ENCODE peak calls at places on chromosomes 13 and 19, in four cellular contexts. A, L, V and Z are unnamed samples.

GRCh38 chr19:6480843-6481415 is 658 bp downstream of the DENND1C start:
- DNase-seq in A (no peak), L (no peak), V (peak; percentile 2), Z (no peak)

GRCh38 chr13:109959903-109960302 is 173.5 kb upstream of the IRS2 start:
- DNase-seq in A (no peak), L (no peak), V (no peak), Z (no peak)

GRCh38 chr19:19053508-19054314 is 10.1 kb upstream of the SLC25A42 start:
- DNase-seq in A (no peak), L (peak; percentile 84), V (peak; percentile 72), Z (peak; percentile 50)

GRCh38 chr13:64925727-64926126 is 2304.4 kb downstream of the PCDH9 start:
- DNase-seq in A (no peak), L (no peak), V (no peak), Z (no peak)

GRCh38 chr13:114068723-114069322 is 63.6 kb downstream of the RASA3 start:
- DNase-seq in A (no peak), L (no peak), V (no peak), Z (no peak)

GRCh38 chr19:58572818-58573657 is at the start of gene MZF1:
- DNase-seq in A (peak; percentile 99), L (peak; percentile 100), V (peak; percentile 92), Z (peak; percentile 99)

GRCh38 chr13:42393573-42394360 is 121.8 kb downstream of the AKAP11 start:
- DNase-seq in A (no peak), L (no peak), V (no peak), Z (no peak)

GRCh38 chr19:14400913-14401312 is 18.2 kb downstream of the DDX39A start:
- DNase-seq in A (peak; percentile 49), L (no peak), V (no peak), Z (no peak)

GRCh38 chr19:41578886-41579285 is 2.9 kb downstream of the CEACAM21 start:
- DNase-seq in A (no peak), L (no peak), V (no peak), Z (no peak)

GRCh38 chr13:109383683-109384082 is 402.7 kb downstream of the IRS2 start:
- DNase-seq in A (no peak), L (no peak), V (no peak), Z (no peak)

GRCh38 chr13:48125794-48126228 is 30.9 kb upstream of the MED4 start:
- DNase-seq in A (no peak), L (no peak), V (no peak), Z (peak; percentile 25)

GRCh38 chr13:106619688-106620555 is 52.0 kb upstream of the ARGLU1 start:
- DNase-seq in A (peak; percentile 2), L (no peak), V (peak; percentile 37), Z (peak; percentile 40)
- TF ChIP-seq HDAC6 in A (no peak), L (no peak), V (no peak), Z (no peak)

GRCh38 chr19:55578761-55579747 is 1.6 kb downstream of the ZNF579 start:
- DNase-seq in A (no peak), L (no peak), V (no peak), Z (no peak)
- TF ChIP-seq BRCA1 in A (no peak), L (no peak), V (no peak), Z (no peak)

GRCh38 chr13:25882732-25883357 is 169.0 kb downstream of the SHISA2 start:
- DNase-seq in A (no peak), L (no peak), V (no peak), Z (no peak)
- TF ChIP-seq TAF1 in A (no peak), L (no peak), V (no peak), Z (no peak)

GRCh38 chr13:112652512-112653458 is 37.1 kb upstream of the ATP11A start:
- DNase-seq in A (no peak), L (no peak), V (no peak), Z (no peak)
- TF ChIP-seq HDAC6 in A (no peak), L (no peak), V (no peak), Z (no peak)

DNA sequence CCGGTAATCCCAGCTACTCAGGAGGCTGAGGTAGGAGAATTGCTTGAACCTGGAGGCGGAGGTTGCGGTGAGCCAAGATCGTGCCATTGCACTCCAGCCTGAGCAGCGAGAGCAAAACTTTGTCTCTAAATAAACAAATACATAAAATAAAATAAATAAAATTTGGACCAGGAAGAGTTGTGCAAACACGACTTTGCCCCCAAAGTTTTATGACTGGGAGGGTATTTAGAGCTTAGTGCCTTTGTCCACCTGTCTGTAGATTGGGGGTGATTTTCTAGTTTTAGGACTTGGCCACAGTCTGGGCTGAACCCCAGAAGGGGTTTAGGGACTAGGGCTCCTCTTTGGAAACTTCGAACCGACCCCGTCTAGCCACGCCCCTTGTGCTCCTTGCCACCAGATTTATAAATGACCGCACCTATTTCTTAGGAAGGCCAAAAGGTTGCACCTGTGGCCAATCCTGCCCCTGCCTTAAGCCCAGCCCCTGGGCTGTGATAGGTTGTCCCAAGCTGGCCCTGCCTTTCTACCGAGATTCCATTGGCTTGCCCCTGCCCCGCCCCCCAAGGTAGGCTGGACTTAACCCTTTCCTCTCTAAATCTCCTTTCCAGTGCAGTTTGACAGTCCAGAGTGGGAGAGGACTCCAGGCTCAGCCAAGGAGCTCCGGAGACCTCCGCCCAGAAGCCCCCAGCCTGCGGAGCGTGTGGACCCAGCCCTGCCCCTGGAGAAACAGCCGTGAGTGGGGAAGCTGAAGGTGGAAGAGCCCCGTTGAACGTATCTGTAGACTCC is 5.3 kb downstream of the SHD start:
- DNase-seq in A (no peak), L (peak; percentile 89), V (peak; percentile 98), Z (peak; percentile 81)
- TF ChIP-seq BRCA1 in A (no peak), L (no peak), V (no peak), Z (no peak)

GRCh38 chr19:38944981-38945506 is 14.3 kb downstream of the MRPS12 start:
- DNase-seq in A (no peak), L (no peak), V (peak; percentile 61), Z (no peak)
- TF ChIP-seq TAF1 in A (no peak), L (no peak), V (no peak), Z (no peak)

GRCh38 chr19:40466219-40467006 is at the start of gene SPTBN4:
- DNase-seq in A (peak; percentile 40), L (peak; percentile 49), V (no peak), Z (no peak)
- TF ChIP-seq HDAC6 in A (no peak), L (no peak), V (no peak), Z (no peak)

GRCh38 chr19:50333737-50334617 is 4.8 kb upstream of the KCNC3 start:
- DNase-seq in A (no peak), L (peak; percentile 94), V (peak; percentile 99), Z (no peak)
- TF ChIP-seq BRCA1 in A (no peak), L (no peak), V (no peak), Z (peak; percentile 46)

GRCh38 chr13:97631158-97631557 is 197.2 kb downstream of the RAP2A start:
- DNase-seq in A (no peak), L (peak; percentile 59), V (no peak), Z (no peak)
- TF ChIP-seq TAF1 in A (no peak), L (no peak), V (no peak), Z (no peak)